ENCODE peak calls at places on chromosomes 13 and 19, in four cellular contexts. B is A673, R is DND-41, M is PC-3. X is an unnamed sample. For H3K4me1, the result is how much of the 10 kb centered on the place peaks cover.

GRCh38 chr19:35940078-35940775 is 4.1 kb downstream of the LRFN3 start:
- DNase-seq in B (no peak), R (no peak), M (no peak), X (no peak)

GRCh38 chr13:80237646-80238045 is 103.3 kb downstream of the SPRY2 start:
- DNase-seq in B (no peak), R (no peak), M (no peak), X (no peak)

GRCh38 chr19:5713228-5713627 is 6.7 kb downstream of the LONP1 start:
- DNase-seq in B (no peak), R (no peak), M (no peak), X (no peak)

GRCh38 chr19:947707-948533 is 22.1 kb downstream of the ARID3A start:
- DNase-seq in B (no peak), R (no peak), M (no peak), X (no peak)

GRCh38 chr13:39407786-39408185 is 195.2 kb downstream of the LHFPL6 start:
- DNase-seq in B (no peak), R (no peak), M (no peak), X (no peak)

GRCh38 chr19:19538077-19538764 is at the start of gene CILP2:
- DNase-seq in B (peak), R (no peak), M (peak), X (peak)

GRCh38 chr19:1768248-1768647 is 14.9 kb downstream of the ONECUT3 start:
- DNase-seq in B (peak), R (no peak), M (no peak), X (peak)

GRCh38 chr13:36919833-36920611 is at the start of gene SMAD9:
- DNase-seq in B (peak), R (no peak), M (peak), X (peak)

GRCh38 chr19:30492581-30492980 is 120.4 kb downstream of the ZNF536 start:
- DNase-seq in B (no peak), R (no peak), M (no peak), X (no peak)

GRCh38 chr13:90055760-90056159 is 1291.7 kb upstream of the MIR17HG start:
- DNase-seq in B (no peak), R (no peak), M (no peak), X (no peak)

GRCh38 chr19:13034636-13035035 is 39.4 kb downstream of the NFIX start:
- DNase-seq in B (no peak), R (no peak), M (peak), X (no peak)

GRCh38 chr19:13035820-13036365 is 40.6 kb downstream of the NFIX start:
- DNase-seq in B (no peak), R (no peak), M (no peak), X (no peak)

GRCh38 chr19:13037718-13038117 is 42.4 kb downstream of the NFIX start:
- DNase-seq in B (no peak), R (no peak), M (no peak), X (no peak)

GRCh38 chr19:13037161-13037560 is 41.9 kb downstream of the NFIX start:
- DNase-seq in B (no peak), R (no peak), M (peak), X (no peak)

GRCh38 chr19:13036366-13036976 is 41.2 kb downstream of the NFIX start:
- DNase-seq in B (peak), R (no peak), M (peak), X (no peak)
- TF ChIP-seq CTCF in B (peak), R (no peak), M (peak), X (peak)

DNA sequence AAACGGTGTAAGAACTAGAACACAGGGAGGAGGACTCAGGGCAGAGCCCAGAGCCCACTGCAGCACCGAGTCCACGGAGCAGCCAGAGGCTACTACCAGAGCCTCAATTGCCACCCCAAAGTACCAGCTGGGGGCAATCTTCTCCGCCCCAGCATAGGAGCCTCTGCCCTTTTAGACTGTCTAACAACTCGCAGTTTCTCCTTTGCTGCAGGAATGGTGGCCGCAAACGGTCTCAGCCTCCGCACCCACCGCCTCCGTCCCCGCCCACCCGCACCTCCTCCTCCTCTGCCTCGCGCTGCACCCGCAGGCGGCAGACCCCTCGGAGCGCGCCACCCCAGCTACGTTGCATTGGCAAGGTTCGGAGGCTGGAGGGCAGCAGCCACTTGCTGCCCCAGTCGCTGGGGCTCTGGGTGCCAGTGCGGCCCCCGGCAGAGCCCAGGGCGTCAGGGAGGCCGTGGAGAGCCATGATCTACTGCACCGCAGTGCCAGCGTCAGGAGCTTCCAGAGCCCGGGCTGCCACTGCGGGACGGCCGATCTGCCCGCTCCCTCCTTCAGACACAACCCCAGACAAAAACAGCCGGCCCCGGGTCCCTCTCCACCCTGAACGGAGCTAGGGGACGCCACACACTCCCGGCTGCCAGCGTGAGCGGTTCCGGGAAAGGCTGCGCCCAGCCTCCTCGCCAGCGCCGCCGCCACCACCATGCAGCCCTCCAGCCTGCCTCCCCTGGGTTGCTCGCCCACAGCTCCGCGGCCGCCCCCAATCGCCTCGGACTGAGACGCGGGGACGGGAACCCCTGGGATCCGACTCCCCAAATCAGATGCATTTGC is 1.8 kb downstream of the FGF14 start:
- DNase-seq in B (peak), R (no peak), M (no peak), X (peak)
- TF ChIP-seq EZH2 in B (no peak), R (no peak), M (no peak), X (peak)

GRCh38 chr13:41505209-41505835 is 48.0 kb downstream of the RGCC start:
- DNase-seq in B (no peak), R (no peak), M (peak), X (no peak)

GRCh38 chr13:41503386-41503785 is 46.0 kb downstream of the RGCC start:
- DNase-seq in B (no peak), R (no peak), M (no peak), X (no peak)

GRCh38 chr13:41509996-41510395 is 52.6 kb downstream of the RGCC start:
- DNase-seq in B (no peak), R (no peak), M (no peak), X (no peak)

GRCh38 chr13:41502676-41503075 is 45.3 kb downstream of the RGCC start:
- DNase-seq in B (no peak), R (peak), M (no peak), X (no peak)

GRCh38 chr13:41506312-41506711 is 49.0 kb downstream of the RGCC start:
- DNase-seq in B (no peak), R (no peak), M (no peak), X (no peak)
- H3K4me1 ChIP-seq in B (under half), R (under half), M (under half), X (under half)

GRCh38 chr19:42424712-42425131 is 2.5 kb downstream of the LIPE start:
- DNase-seq in B (no peak), R (no peak), M (no peak), X (peak)
- TF ChIP-seq CTCF in B (peak), R (no peak), M (no peak), X (peak)

GRCh38 chr13:41457589-41458186 is 338 bp downstream of the RGCC start:
- DNase-seq in B (no peak), R (no peak), M (no peak), X (no peak)

GRCh38 chr13:41459754-41460111 is 2.4 kb downstream of the RGCC start:
- DNase-seq in B (no peak), R (no peak), M (no peak), X (no peak)

GRCh38 chr13:41458939-41459753 is 1.8 kb downstream of the RGCC start:
- DNase-seq in B (peak), R (peak), M (peak), X (peak)

GRCh38 chr13:41456768-41457588 is at the start of gene RGCC:
- DNase-seq in B (peak), R (no peak), M (peak), X (peak)

GRCh38 chr13:41458187-41458938 is 1.0 kb downstream of the RGCC start:
- DNase-seq in B (no peak), R (no peak), M (peak), X (peak)
- TF ChIP-seq EZH2 in B (no peak), R (no peak), M (no peak), X (peak)

GRCh38 chr19:38273499-38273898 is 9.1 kb downstream of the SPINT2 start:
- DNase-seq in B (no peak), R (no peak), M (no peak), X (no peak)
- H3K4me1 ChIP-seq in B (under half), R (under half), M (half or more), X (under half)

GRCh38 chr13:51834581-51835158 is 10.3 kb downstream of the TMEM272 start:
- DNase-seq in B (peak), R (no peak), M (no peak), X (peak)

GRCh38 chr13:51833980-51834379 is 11.0 kb downstream of the TMEM272 start:
- DNase-seq in B (no peak), R (no peak), M (no peak), X (no peak)

GRCh38 chr13:51829236-51829899 is 15.6 kb downstream of the TMEM272 start:
- DNase-seq in B (no peak), R (no peak), M (no peak), X (no peak)

GRCh38 chr13:51831519-51831918 is 13.5 kb downstream of the TMEM272 start:
- DNase-seq in B (no peak), R (no peak), M (no peak), X (no peak)

GRCh38 chr13:51832471-51833152 is 12.4 kb downstream of the TMEM272 start:
- DNase-seq in B (peak), R (peak), M (peak), X (peak)
- TF ChIP-seq CTCF in B (peak), R (peak), M (peak), X (peak)

X was measured in neural progenitor cell.